ENCODE peak calls at places on chromosomes 13 and 19, in seven cellular contexts. W, T, D, F, J, Q and I are unnamed samples.
A peak's percentile ranks its signal among the peaks of the same experiment; 100 is the strongest.

GRCh38 chr19:2235396-2236284 is 489 bp downstream of the PLEKHJ1 start:
- DNase-seq in D (peak; percentile 62), W (peak; percentile 62), J (no peak), Q (no peak), T (no peak), F (peak; percentile 87), I (no peak)

GRCh38 chr19:29549105-29550070 is 23.6 kb downstream of the VSTM2B start:
- DNase-seq in F (no peak), W (no peak), T (no peak), D (peak; percentile 33), J (no peak), Q (no peak), I (no peak)

GRCh38 chr19:58560921-58561320 is 2.5 kb upstream of the UBE2M start:
- DNase-seq in D (no peak), W (no peak), F (no peak), T (no peak), Q (no peak), J (no peak), I (no peak)

GRCh38 chr13:45847554-45848224 is 3.9 kb downstream of the SIAH3 start:
- DNase-seq in Q (peak; percentile 62), F (no peak), T (no peak), D (no peak), W (peak; percentile 94), J (no peak), I (no peak)

GRCh38 chr19:52778811-52779210 is 7.8 kb downstream of the ZNF600 start:
- DNase-seq in J (peak; percentile 10), T (no peak), F (no peak), Q (no peak), W (no peak), D (no peak), I (no peak)

GRCh38 chr13:41621716-41622508 is 164.6 kb downstream of the RGCC start:
- DNase-seq in Q (no peak), T (no peak), D (no peak), J (no peak), F (no peak), W (no peak), I (no peak)

GRCh38 chr13:29105779-29106178 is 285.6 kb downstream of the MTUS2 start:
- DNase-seq in Q (no peak), F (no peak), D (peak; percentile 48), T (no peak), J (no peak), W (no peak), I (no peak)

GRCh38 chr19:47713046-47714021 is at the start of gene EHD2:
- DNase-seq in Q (peak; percentile 88), F (peak; percentile 56), T (peak; percentile 50), D (peak; percentile 89), W (no peak), J (peak; percentile 51), I (no peak)

GRCh38 chr13:19957320-19958118 is 1.0 kb upstream of the ZMYM2 start:
- DNase-seq in W (peak; percentile 87), T (peak; percentile 88), F (peak; percentile 80), Q (peak; percentile 89), J (peak; percentile 84), D (peak; percentile 86), I (peak; percentile 63)

GRCh38 chr19:38657633-38658222 is 10.3 kb downstream of the ACTN4 start:
- DNase-seq in T (no peak), D (no peak), W (no peak), J (peak; percentile 39), F (no peak), Q (no peak), I (no peak)

GRCh38 chr19:24069907-24070657 is 16.9 kb upstream of the ZNF254 start:
- DNase-seq in W (no peak), Q (peak; percentile 14), D (no peak), T (no peak), F (no peak), J (no peak), I (no peak)

GRCh38 chr19:4310247-4311121 is 6.1 kb downstream of the FSD1 start:
- DNase-seq in D (peak; percentile 84), W (no peak), T (no peak), F (peak; percentile 33), J (no peak), Q (no peak), I (no peak)

GRCh38 chr19:10112895-10113591 is 1.6 kb downstream of the P2RY11 start:
- DNase-seq in T (peak; percentile 53), Q (no peak), D (peak; percentile 94), J (peak; percentile 70), W (peak; percentile 14), F (peak; percentile 69), I (no peak)

GRCh38 chr13:108961542-108962125 is 332.2 kb downstream of the MYO16 start:
- DNase-seq in W (peak; percentile 88), J (no peak), F (no peak), D (no peak), Q (no peak), T (peak; percentile 42), I (peak; percentile 35)

GRCh38 chr19:38848299-38849146 is 1.3 kb downstream of the HNRNPL start:
- DNase-seq in T (no peak), W (no peak), D (no peak), J (no peak), F (no peak), Q (no peak), I (no peak)

GRCh38 chr13:70173236-70173959 is 65.1 kb upstream of the KLHL1 start:
- DNase-seq in Q (no peak), D (no peak), T (no peak), W (peak; percentile 32), J (no peak), F (no peak), I (no peak)

GRCh38 chr19:54630784-54631183 is 500 bp downstream of the LILRB1 start:
- DNase-seq in J (no peak), D (no peak), W (no peak), T (no peak), Q (no peak), F (no peak), I (no peak)

GRCh38 chr19:6752257-6753177 is 13.0 kb downstream of the TRIP10 start:
- DNase-seq in Q (peak; percentile 66), F (peak; percentile 89), W (no peak), D (peak; percentile 88), J (no peak), T (no peak), I (no peak)

GRCh38 chr19:4456843-4457653 is 546 bp downstream of the UBXN6 start:
- DNase-seq in J (peak; percentile 27), D (peak; percentile 78), F (peak; percentile 47), T (peak; percentile 80), W (peak; percentile 44), Q (peak; percentile 77), I (no peak)

GRCh38 chr19:49475191-49475932 is 1.3 kb downstream of the FLT3LG start:
- DNase-seq in D (no peak), Q (no peak), J (no peak), F (no peak), T (no peak), W (no peak), I (no peak)

GRCh38 chr19:39996218-39996810 is 546 bp upstream of the ZNF546 start:
- DNase-seq in F (no peak), J (peak; percentile 60), W (peak; percentile 35), T (peak; percentile 52), D (no peak), Q (no peak), I (no peak)

GRCh38 chr19:55661826-55662225 is 7.0 kb downstream of the U2AF2 start:
- DNase-seq in T (no peak), F (no peak), J (no peak), D (no peak), Q (no peak), W (no peak), I (no peak)

GRCh38 chr13:110479648-110480047 is 81.9 kb downstream of the RAB20 start:
- DNase-seq in T (no peak), W (no peak), Q (peak; percentile 69), J (no peak), F (no peak), D (no peak), I (no peak)